ENCODE peak calls at places on chromosome 5, in eight cellular contexts. F is mammary epithelial cell; I is body of pancreas; J is IMR-90; W is A549; B is cardiac muscle cell; D is pancreas; Q is CD8-positive, alpha-beta T cell. K is an unnamed sample. For H3K9me3, the result is how much of the 10 kb centered on the place peaks cover.

GRCh38 chr5:7453947-7454346 is 58.0 kb downstream of the ADCY2 start:
- DNase-seq in W (no peak), J (no peak), I (no peak), F (no peak), Q (no peak), D (no peak), B (no peak), K (no peak)

GRCh38 chr5:148268556-148268955 is at the start of gene SPINK13:
- DNase-seq in W (no peak), Q (no peak), B (peak), F (peak), I (peak), J (peak), D (peak), K (peak)

GRCh38 chr5:127555826-127556225 is 38.4 kb downstream of the PRRC1 start:
- DNase-seq in I (no peak), D (no peak), F (no peak), B (no peak), W (no peak), Q (no peak), J (no peak), K (no peak)

GRCh38 chr5:122252319-122252718 is 59.7 kb upstream of the SNCAIP start:
- DNase-seq in D (no peak), W (no peak), F (no peak), J (peak), Q (no peak), I (no peak), B (no peak), K (no peak)

GRCh38 chr5:135217669-135218485 is 181.2 kb downstream of the MACROH2A1 start:
- DNase-seq in Q (peak), I (no peak), J (no peak), B (no peak), W (peak), F (no peak), D (no peak), K (no peak)

GRCh38 chr5:66307647-66308257 is 163.7 kb downstream of the SREK1 start:
- DNase-seq in B (peak), D (no peak), I (no peak), W (peak), F (peak), J (peak), Q (no peak), K (no peak)

GRCh38 chr5:9596833-9597232 is 33.3 kb downstream of the TAS2R1 start:
- DNase-seq in W (no peak), B (no peak), Q (no peak), F (no peak), J (no peak), D (no peak), I (no peak), K (no peak)

GRCh38 chr5:122170630-122171029 is 41.3 kb downstream of the ZNF474 start:
- DNase-seq in Q (no peak), J (peak), F (peak), I (no peak), W (no peak), D (no peak), B (peak), K (no peak)

GRCh38 chr5:168652516-168652915 is 73.3 kb upstream of the PANK3 start:
- DNase-seq in Q (no peak), I (no peak), B (no peak), J (no peak), F (no peak), D (no peak), W (no peak), K (no peak)

GRCh38 chr5:55175781-55176175 is 2.8 kb upstream of the CDC20B start:
- DNase-seq in W (no peak), F (no peak), J (no peak), I (no peak), Q (no peak), B (no peak), D (no peak), K (no peak)

GRCh38 chr5:174511711-174512253 is 212.6 kb upstream of the MSX2 start:
- DNase-seq in D (no peak), W (no peak), J (no peak), B (peak), I (no peak), Q (no peak), F (no peak), K (peak)

GRCh38 chr5:90886381-90886780 is 327.8 kb downstream of the ADGRV1 start:
- DNase-seq in W (no peak), I (no peak), B (no peak), Q (no peak), J (no peak), D (no peak), F (no peak), K (no peak)

GRCh38 chr5:174195517-174195916 is 150.0 kb downstream of the NSG2 start:
- DNase-seq in W (no peak), D (no peak), I (no peak), J (no peak), B (no peak), F (no peak), Q (no peak), K (no peak)

GRCh38 chr5:124923131-124923530 is 176.7 kb upstream of the ZNF608 start:
- DNase-seq in B (peak), D (no peak), W (no peak), F (no peak), Q (no peak), I (no peak), J (peak), K (no peak)

GRCh38 chr5:91311697-91312501 is 71.2 kb downstream of the ARRDC3 start:
- DNase-seq in W (peak), I (peak), Q (peak), J (peak), D (peak), F (peak), B (peak), K (peak)

DNA sequence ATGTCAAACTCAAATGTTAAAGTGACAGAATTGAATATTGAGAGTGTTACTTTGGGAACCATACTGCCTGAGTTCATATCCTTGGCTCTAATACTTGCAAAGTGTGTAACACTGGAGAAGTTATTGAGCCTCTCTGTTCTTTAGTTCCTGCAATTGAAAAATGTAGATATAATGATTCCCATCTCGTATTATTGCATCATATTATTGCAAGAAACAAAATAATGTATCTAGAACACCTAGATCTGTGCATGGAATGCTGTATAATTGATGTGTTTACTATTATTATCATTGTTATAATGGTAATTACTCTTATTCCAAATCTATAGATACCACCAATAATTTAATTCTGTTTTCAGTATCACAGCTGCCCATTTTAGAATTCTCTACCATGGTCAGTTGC is 310.3 kb downstream of the GABRG2 start:
- DNase-seq in W (no peak), D (no peak), I (no peak), Q (no peak), B (no peak), J (no peak), F (no peak), K (no peak)
- H3K9me3 ChIP-seq in W (under half), D (under half), I (under half), Q (under half), B (under half), J (under half), F (under half), K (under half)

DNA sequence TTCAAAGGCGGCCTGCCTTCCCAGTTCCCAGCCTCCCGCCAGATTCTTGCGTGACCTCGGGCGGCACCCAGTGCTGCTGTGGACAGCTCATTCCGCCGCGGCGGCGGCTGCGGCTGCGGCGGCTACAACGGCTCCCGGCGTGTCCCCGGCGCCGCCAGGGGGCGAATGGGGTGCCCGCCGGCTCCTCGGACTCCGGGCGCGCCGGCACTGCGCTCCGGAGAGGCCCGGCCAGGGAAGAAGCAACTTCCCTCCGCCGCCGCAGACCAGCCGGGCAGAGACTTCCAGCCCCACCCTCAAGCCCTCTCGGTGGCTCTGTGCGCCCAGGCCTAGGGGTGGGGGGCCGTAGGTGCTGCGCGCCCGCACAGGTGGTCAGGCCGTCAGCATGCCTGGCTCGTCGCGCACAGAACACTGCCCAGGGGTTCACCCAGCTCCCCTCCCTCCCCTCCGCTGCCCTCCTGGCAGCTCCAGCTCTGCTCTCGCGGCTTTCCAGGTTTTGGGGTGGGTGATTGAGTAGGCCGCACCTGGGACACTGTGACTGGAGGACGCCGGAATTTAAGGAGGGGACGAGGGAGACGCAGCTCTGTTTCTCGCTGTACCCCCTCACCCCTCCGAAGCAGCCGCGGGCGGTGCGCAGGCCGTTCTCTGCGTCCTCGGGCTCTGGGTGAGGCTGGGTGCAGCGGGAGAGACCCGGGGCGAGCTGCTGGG is 20.2 kb downstream of the IGIP start:
- DNase-seq in I (peak), B (peak), D (peak), Q (peak), W (peak), F (peak), J (peak), K (peak)
- TF ChIP-seq CTCF in I (peak), B (peak), D (peak), Q (peak), W (peak), F (no peak), J (peak), K (peak)

DNA sequence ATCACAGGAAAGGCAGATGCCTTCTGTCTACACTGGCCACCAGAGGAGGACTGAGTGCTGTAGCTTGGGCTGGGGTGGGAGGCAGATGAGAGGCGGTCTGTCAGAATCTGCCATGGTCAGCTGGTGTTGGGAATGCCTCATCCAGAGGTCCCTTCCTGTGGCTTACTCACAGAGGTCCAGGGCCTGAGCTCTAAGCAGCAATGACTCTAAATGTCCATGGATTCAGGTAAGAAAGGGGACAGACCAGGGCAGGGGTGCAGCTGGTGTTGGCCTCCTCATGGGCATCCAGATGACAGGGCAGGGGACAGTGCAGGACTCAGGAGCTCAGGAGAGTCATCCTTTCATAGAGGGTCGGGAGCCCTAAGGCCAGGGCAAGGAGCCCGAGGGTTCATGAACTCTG is 165.0 kb downstream of the ICE1 start:
- DNase-seq in D (no peak), F (no peak), I (no peak), J (no peak), W (no peak), B (no peak), Q (no peak), K (no peak)
- H3K9me3 ChIP-seq in D (under half), F (under half), I (under half), J (under half), W (under half), B (under half), Q (under half), K (under half)

GRCh38 chr5:71877511-71877910 is 158.4 kb downstream of the CARTPT start:
- DNase-seq in D (no peak), B (no peak), I (no peak), J (no peak), F (no peak), Q (no peak), W (no peak), K (no peak)
- TF ChIP-seq CTCF in D (no peak), B (no peak), I (no peak), J (no peak), F (no peak), Q (no peak), W (no peak), K (no peak)